ENCODE peak calls at places on chromosomes 1 and 21, in four cellular contexts. O, Z, W and I are unnamed samples.

GRCh38 chr1:210239295-210240155 is 6.9 kb downstream of the SERTAD4 start:
- DNase-seq in O (no peak), Z (no peak), W (no peak), I (peak)

GRCh38 chr1:241612533-241613505 is 27.4 kb downstream of the CHML start:
- DNase-seq in O (no peak), Z (no peak), W (no peak), I (peak)

GRCh38 chr1:169363046-169363756 is 4.4 kb downstream of the NME7 start:
- DNase-seq in O (peak), Z (no peak), W (no peak), I (peak)

GRCh38 chr1:205199090-205199930 is 12.2 kb downstream of the DSTYK start:
- DNase-seq in O (peak), Z (peak), W (no peak), I (no peak)

GRCh38 chr1:155012760-155013602 is 10.4 kb downstream of the ZBTB7B start:
- DNase-seq in O (peak), Z (no peak), W (no peak), I (no peak)

GRCh38 chr1:94646151-94646643 is 104.6 kb upstream of the F3 start:
- DNase-seq in O (no peak), Z (no peak), W (no peak), I (peak)

GRCh38 chr1:61042679-61043009 is 39.7 kb upstream of the NFIA start:
- DNase-seq in O (no peak), Z (no peak), W (no peak), I (no peak)

GRCh38 chr1:226001852-226002666 is 2.9 kb upstream of the SDE2 start:
- DNase-seq in O (peak), Z (peak), W (peak), I (peak)

GRCh38 chr1:50270926-50271325 is 152.3 kb downstream of the DMRTA2 start:
- DNase-seq in O (no peak), Z (no peak), W (no peak), I (no peak)

GRCh38 chr1:114892194-114892918 is 37.7 kb downstream of the SYCP1 start:
- DNase-seq in O (no peak), Z (no peak), W (no peak), I (no peak)

GRCh38 chr1:6928106-6928885 is 143.0 kb downstream of the CAMTA1 start:
- DNase-seq in O (no peak), Z (no peak), W (no peak), I (no peak)

GRCh38 chr21:38758815-38759214 is 46.9 kb upstream of the ETS2 start:
- DNase-seq in O (no peak), Z (no peak), W (no peak), I (peak)

GRCh38 chr1:100719490-100719889 is at the start of gene VCAM1:
- DNase-seq in O (no peak), Z (no peak), W (no peak), I (peak)

GRCh38 chr1:62070384-62071011 is 124.2 kb upstream of the L1TD1 start:
- DNase-seq in O (no peak), Z (no peak), W (no peak), I (peak)

GRCh38 chr1:232046531-232047283 is 420.1 kb downstream of the DISC1 start:
- DNase-seq in O (no peak), Z (no peak), W (no peak), I (no peak)